ENCODE peak calls at places on chromosomes 11 and 22, in nine cellular contexts. M, O, T, C, Y, R, V, F and L are unnamed samples.

GRCh38 chr11:45399166-45399565 is 113.0 kb upstream of the SYT13 start:
- DNase-seq in T (no peak), M (no peak), V (no peak), Y (no peak), O (no peak), F (no peak), C (no peak), R (no peak), L (no peak)

GRCh38 chr22:31119026-31119717 is 3.6 kb upstream of the INPP5J start:
- DNase-seq in R (no peak), C (no peak), V (no peak), O (no peak), T (no peak), Y (no peak), F (no peak), M (no peak), L (no peak)

GRCh38 chr11:12189543-12190235 is 79.3 kb downstream of the MICAL2 start:
- DNase-seq in O (no peak), V (no peak), R (no peak), M (no peak), C (no peak), Y (no peak), F (peak), T (no peak), L (no peak)

GRCh38 chr11:123472236-123472935 is 42.3 kb downstream of the GRAMD1B start:
- DNase-seq in T (no peak), F (no peak), Y (no peak), V (no peak), O (no peak), R (no peak), C (no peak), M (no peak), L (no peak)

GRCh38 chr11:71977743-71978418 is 20.8 kb upstream of the IL18BP start:
- DNase-seq in M (peak), C (peak), Y (no peak), V (peak), O (peak), R (no peak), T (peak), F (peak), L (no peak)

GRCh38 chr22:42887523-42888507 is 30.7 kb upstream of the ARFGAP3 start:
- DNase-seq in C (no peak), Y (no peak), F (no peak), R (no peak), O (no peak), T (no peak), M (no peak), V (no peak), L (no peak)

GRCh38 chr11:114782650-114783310 is 104.5 kb downstream of the NXPE2 start:
- DNase-seq in V (no peak), M (no peak), F (no peak), Y (no peak), O (no peak), C (no peak), R (no peak), T (no peak), L (no peak)

GRCh38 chr11:133966924-133967598 is 10.3 kb upstream of the IGSF9B start:
- DNase-seq in V (peak), T (no peak), O (peak), F (peak), C (peak), M (peak), R (no peak), Y (peak), L (no peak)

GRCh38 chr22:37803636-37804371 is 3.9 kb upstream of the GCAT start:
- DNase-seq in Y (no peak), M (peak), F (no peak), V (no peak), C (no peak), O (no peak), R (no peak), T (peak), L (no peak)

GRCh38 chr11:120272303-120272702 is 32.4 kb downstream of the POU2F3 start:
- DNase-seq in V (no peak), O (no peak), F (no peak), Y (no peak), T (no peak), R (no peak), C (peak), M (no peak), L (peak)

GRCh38 chr11:84117394-84117793 is 831.2 kb upstream of the CCDC90B start:
- DNase-seq in T (no peak), Y (no peak), F (no peak), M (no peak), O (no peak), R (no peak), V (no peak), C (no peak), L (no peak)

GRCh38 chr22:19903031-19903430 is 38.5 kb upstream of the COMT start:
- DNase-seq in V (no peak), O (no peak), R (no peak), Y (no peak), F (no peak), C (no peak), T (no peak), M (no peak), L (no peak)

GRCh38 chr11:117037279-117037951 is 60.8 kb downstream of the SIK3 start:
- DNase-seq in R (no peak), C (no peak), T (no peak), Y (no peak), O (no peak), F (no peak), V (no peak), M (peak), L (no peak)

GRCh38 chr11:120024586-120024985 is 113.3 kb downstream of the TRIM29 start:
- DNase-seq in M (no peak), T (no peak), F (no peak), O (no peak), Y (no peak), R (no peak), C (no peak), V (no peak), L (no peak)

GRCh38 chr11:63567044-63567840 is 4.1 kb upstream of the PLAAT2 start:
- DNase-seq in V (peak), F (peak), T (peak), Y (peak), O (no peak), M (no peak), R (peak), C (peak), L (peak)

GRCh38 chr11:94077568-94078293 is 50.9 kb upstream of the PANX1 start:
- DNase-seq in C (peak), Y (no peak), M (no peak), F (no peak), T (no peak), R (no peak), V (no peak), O (no peak), L (no peak)

GRCh38 chr11:24754406-24754805 is 257.6 kb downstream of the LUZP2 start:
- DNase-seq in F (no peak), M (no peak), R (no peak), T (no peak), C (no peak), V (no peak), Y (no peak), O (no peak), L (no peak)